ENCODE peak calls at places on chromosomes 3 and 15, in six cellular contexts. H is CD8-positive, alpha-beta memory T cell; F is aorta; C is hypothalamus; U is adrenal gland; R is GM23338. Y is an unnamed sample.

GRCh38 chr3:190840146-190840545 is 22.3 kb downstream of the GMNC start:
- DNase-seq in H (no peak), F (no peak), R (no peak), U (no peak), C (no peak), Y (no peak)

GRCh38 chr3:59482001-59482400 is 432.2 kb upstream of the CFAP20DC start:
- DNase-seq in H (no peak), C (no peak), R (no peak), F (no peak), U (no peak), Y (no peak)

GRCh38 chr3:57082481-57082880 is 22.0 kb downstream of the SPATA12 start:
- DNase-seq in U (no peak), H (no peak), C (no peak), F (no peak), R (no peak), Y (no peak)

GRCh38 chr15:77548608-77549551 is 83.8 kb downstream of the LINGO1 start:
- DNase-seq in F (peak; percentile 39), U (no peak), H (no peak), R (peak; percentile 43), C (no peak), Y (no peak)

GRCh38 chr15:79364571-79365240 is 53.8 kb downstream of the TMED3 start:
- DNase-seq in C (no peak), H (no peak), R (no peak), F (no peak), U (no peak), Y (no peak)

GRCh38 chr3:100257601-100258000 is 3.2 kb upstream of the TBC1D23 start:
- DNase-seq in R (no peak), F (no peak), U (no peak), H (no peak), C (no peak), Y (no peak)

GRCh38 chr3:129555176-129555575 is 12.2 kb downstream of the H1-8 start:
- DNase-seq in C (no peak), F (no peak), R (no peak), U (no peak), H (no peak), Y (peak; percentile 32)

GRCh38 chr15:59069430-59069829 is 35.5 kb upstream of the CCNB2 start:
- DNase-seq in H (no peak), U (no peak), F (no peak), C (no peak), R (no peak), Y (no peak)

GRCh38 chr3:79369306-79369705 is 398.5 kb downstream of the ROBO1 start:
- DNase-seq in H (no peak), C (no peak), F (no peak), R (peak; percentile 24), U (no peak), Y (no peak)

GRCh38 chr15:97909291-97909891 is 51.1 kb upstream of the ARRDC4 start:
- DNase-seq in U (peak; percentile 83), F (peak; percentile 58), C (peak; percentile 44), H (peak; percentile 14), R (peak; percentile 81), Y (peak; percentile 67)

GRCh38 chr3:105785790-105786189 is 83.0 kb downstream of the CBLB start:
- DNase-seq in F (no peak), R (no peak), H (no peak), C (no peak), U (no peak), Y (no peak)